ENCODE peak calls at places on chromosomes 4 and X, in five cellular contexts. Y, H, I, A and W are unnamed samples.

GRCh38 chrX:72236841-72237240 is 2.0 kb downstream of the ERCC6L start:
- DNase-seq in I (no peak), H (no peak), Y (no peak), A (no peak), W (no peak)

GRCh38 chr4:163194593-163194992 is 27.9 kb upstream of the NAF1 start:
- DNase-seq in A (no peak), I (no peak), H (no peak), Y (no peak), W (no peak)

GRCh38 chr4:2291705-2292651 is 30.1 kb upstream of the MXD4 start:
- DNase-seq in I (no peak), A (no peak), Y (no peak), H (no peak), W (no peak)

GRCh38 chrX:122133478-122133877 is 1050.6 kb upstream of the GRIA3 start:
- DNase-seq in Y (no peak), I (no peak), H (no peak), A (no peak), W (no peak)

GRCh38 chr4:2799971-2800690 is 7.2 kb downstream of the SH3BP2 start:
- DNase-seq in A (no peak), I (no peak), Y (no peak), H (no peak), W (no peak)

GRCh38 chrX:121836000-121836399 is 788.6 kb downstream of the GLUD2 start:
- DNase-seq in H (no peak), A (no peak), I (no peak), Y (no peak), W (no peak)

GRCh38 chr4:88964450-88964849 is 92.5 kb downstream of the FAM13A start:
- DNase-seq in Y (no peak), I (peak; percentile 20), A (no peak), H (no peak), W (no peak)

GRCh38 chr4:185192059-185192458 is 11.7 kb downstream of the CFAP97 start:
- DNase-seq in I (no peak), Y (no peak), H (no peak), A (no peak), W (no peak)

GRCh38 chr4:121799888-121800501 is 1.1 kb upstream of the EXOSC9 start:
- DNase-seq in I (no peak), Y (no peak), H (no peak), A (no peak), W (no peak)

GRCh38 chrX:3286196-3286920 is 60.1 kb downstream of the MXRA5 start:
- DNase-seq in Y (no peak), H (no peak), I (peak; percentile 6), A (no peak), W (no peak)